ENCODE peak calls at places on chromosome 3, in four cellular contexts. C is cardiac fibroblast, R is adipocyte, J is T-helper 9 cell. T is an unnamed sample.

GRCh38 chr3:30141178-30141581 is 465.2 kb upstream of the TGFBR2 start:
- DNase-seq in C (no peak), R (no peak), J (no peak), T (no peak)

GRCh38 chr3:157606392-157607197 is 103.4 kb upstream of the VEPH1 start:
- DNase-seq in C (peak), R (peak), J (peak), T (peak)

GRCh38 chr3:42498791-42499477 is 3.5 kb upstream of the VIPR1 start:
- DNase-seq in C (no peak), R (no peak), J (no peak), T (no peak)

GRCh38 chr3:15501126-15501525 is 20.4 kb downstream of the COLQ start:
- DNase-seq in C (no peak), R (no peak), J (no peak), T (no peak)

GRCh38 chr3:58274027-58274614 is 31.9 kb upstream of the RPP14 start:
- DNase-seq in C (peak), R (peak), J (no peak), T (no peak)

GRCh38 chr3:66606868-66607267 is 106.0 kb upstream of the LRIG1 start:
- DNase-seq in C (no peak), R (no peak), J (no peak), T (no peak)

GRCh38 chr3:169528289-169528688 is 135.2 kb downstream of the MECOM start:
- DNase-seq in C (peak), R (peak), J (no peak), T (no peak)

GRCh38 chr3:68256635-68257034 is 602.2 kb upstream of the SUCLG2 start:
- DNase-seq in C (no peak), R (peak), J (peak), T (peak)

GRCh38 chr3:101677436-101678286 is 729 bp upstream of the ZBTB11 start:
- DNase-seq in C (no peak), R (no peak), J (no peak), T (no peak)

GRCh38 chr3:118089563-118089962 is 945.1 kb downstream of the IGSF11 start:
- DNase-seq in C (no peak), R (peak), J (no peak), T (no peak)

GRCh38 chr3:144063306-144063705 is 91.7 kb downstream of the DIPK2A start:
- DNase-seq in C (no peak), R (no peak), J (no peak), T (no peak)

T was measured in CD8-positive, alpha-beta T cell.